ENCODE peak calls at places on chromosomes 12 and 14, in four cellular contexts. H is right atrium auricular region, U is heart left ventricle, T is sigmoid colon. A is an unnamed sample.

GRCh38 chr12:109925185-109925835 is 25.2 kb downstream of the TCHP start:
- DNase-seq in H (no peak), U (no peak), T (no peak), A (no peak)

GRCh38 chr14:75126121-75126544 is 715 bp downstream of the NEK9 start:
- DNase-seq in H (no peak), U (no peak), T (no peak), A (no peak)

GRCh38 chr12:53844989-53845836 is 93.4 kb upstream of the HOXC13 start:
- DNase-seq in H (no peak), U (no peak), T (no peak), A (no peak)

GRCh38 chr14:22977684-22978486 is 4.5 kb downstream of the AJUBA start:
- DNase-seq in H (no peak), U (peak), T (peak), A (peak)

GRCh38 chr12:94987806-94988205 is 15.7 kb downstream of the NDUFA12 start:
- DNase-seq in H (no peak), U (no peak), T (no peak), A (no peak)

GRCh38 chr14:52783211-52783610 is 8.2 kb downstream of the GNPNAT1 start:
- DNase-seq in H (no peak), U (no peak), T (no peak), A (no peak)

GRCh38 chr14:53900499-53900898 is 56.1 kb downstream of the BMP4 start:
- DNase-seq in H (peak), U (peak), T (peak), A (no peak)

GRCh38 chr12:111597731-111598636 is 1.1 kb downstream of the ATXN2 start:
- DNase-seq in H (no peak), U (peak), T (peak), A (peak)

GRCh38 chr12:75816892-75817291 is 214.7 kb downstream of the PHLDA1 start:
- DNase-seq in H (no peak), U (no peak), T (no peak), A (no peak)

GRCh38 chr14:88919502-88919901 is 95.1 kb downstream of the TTC8 start:
- DNase-seq in H (no peak), U (no peak), T (no peak), A (no peak)

GRCh38 chr12:120999191-121000120 is 16.8 kb downstream of the C12orf43 start:
- DNase-seq in H (no peak), U (no peak), T (no peak), A (no peak)

GRCh38 chr14:48251290-48251689 is 575.9 kb upstream of the MDGA2 start:
- DNase-seq in H (no peak), U (no peak), T (no peak), A (no peak)

GRCh38 chr14:82113710-82114109 is 580.1 kb upstream of the SEL1L start:
- DNase-seq in H (no peak), U (no peak), T (no peak), A (no peak)

GRCh38 chr12:7844131-7844530 is 28.6 kb downstream of the SLC2A14 start:
- DNase-seq in H (no peak), U (no peak), T (no peak), A (no peak)

GRCh38 chr12:71694099-71694820 is 8.4 kb downstream of the TMEM19 start:
- DNase-seq in H (no peak), U (no peak), T (no peak), A (no peak)

GRCh38 chr12:94427520-94428381 is 31.9 kb downstream of the CEP83 start:
- DNase-seq in H (no peak), U (peak), T (peak), A (peak)

GRCh38 chr12:46546634-46547273 is 174.2 kb upstream of the SLC38A2 start:
- DNase-seq in H (no peak), U (no peak), T (no peak), A (no peak)

GRCh38 chr12:11753151-11753501 is 103.7 kb downstream of the ETV6 start:
- DNase-seq in H (no peak), U (no peak), T (no peak), A (no peak)

GRCh38 chr12:57377103-57377840 is 53.6 kb downstream of the R3HDM2 start:
- DNase-seq in H (no peak), U (no peak), T (no peak), A (no peak)

GRCh38 chr12:46675736-46676135 is 150.1 kb downstream of the SLC38A4 start:
- DNase-seq in H (no peak), U (no peak), T (no peak), A (no peak)

GRCh38 chr12:68821357-68822188 is 13.6 kb downstream of the MDM2 start:
- DNase-seq in H (no peak), U (no peak), T (no peak), A (no peak)

GRCh38 chr12:94874986-94875312 is 128.5 kb downstream of the NDUFA12 start:
- DNase-seq in H (no peak), U (no peak), T (no peak), A (no peak)

GRCh38 chr12:116697305-116698130 is 40.4 kb downstream of the SPRING1 start:
- DNase-seq in H (no peak), U (peak), T (no peak), A (no peak)

GRCh38 chr14:58865520-58866281 is 227.9 kb downstream of the DACT1 start:
- DNase-seq in H (no peak), U (no peak), T (no peak), A (no peak)

GRCh38 chr12:59808317-59808910 is 212.6 kb downstream of the SLC16A7 start:
- DNase-seq in H (no peak), U (no peak), T (no peak), A (no peak)

GRCh38 chr12:53005215-53005985 is 856 bp upstream of the EIF4B start:
- DNase-seq in H (peak), U (no peak), T (peak), A (peak)

GRCh38 chr12:91100901-91101300 is 10.4 kb downstream of the LUM start:
- DNase-seq in H (no peak), U (no peak), T (no peak), A (no peak)

GRCh38 chr12:66111605-66112004 is 18.9 kb downstream of the LLPH start:
- DNase-seq in H (no peak), U (no peak), T (no peak), A (no peak)

DNA sequence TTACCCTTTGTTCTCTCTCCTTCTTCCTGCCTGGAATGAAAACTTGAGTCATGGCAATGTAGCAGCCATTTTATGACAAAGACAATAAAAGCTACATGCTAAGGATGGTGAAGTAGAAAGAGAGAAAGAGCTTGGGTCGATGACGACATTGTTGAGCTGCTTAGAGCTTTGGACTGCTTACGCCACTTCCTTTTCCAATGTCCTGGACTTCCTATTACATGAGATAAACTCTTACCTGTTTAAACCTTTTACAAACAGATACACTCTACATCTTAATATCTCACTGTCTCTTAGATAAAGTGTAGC is 70.1 kb downstream of the PEBP1 start:
- DNase-seq in H (no peak), U (no peak), T (no peak), A (no peak)
- H3K27ac ChIP-seq in H (no peak), U (no peak), T (no peak), A (no peak)

DNA sequence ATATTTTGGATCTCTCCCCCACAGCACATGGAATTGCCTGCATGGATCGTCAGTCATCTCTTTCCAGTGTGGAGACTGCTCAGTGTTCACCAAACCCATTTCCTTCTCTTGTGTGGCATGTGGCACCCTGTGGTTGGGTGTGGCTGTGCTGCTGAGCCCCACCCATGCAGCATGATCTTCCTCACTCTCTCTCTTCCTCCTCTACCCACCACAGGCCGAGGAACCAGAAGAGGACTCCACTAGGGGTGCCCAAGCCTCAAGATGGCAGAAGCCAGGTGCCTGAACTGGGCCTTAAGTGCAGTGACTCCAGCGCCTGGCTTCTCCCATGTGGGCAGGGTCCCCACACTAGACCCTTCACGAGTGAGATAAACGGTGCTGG is 66.8 kb upstream of the GPR68 start:
- DNase-seq in H (no peak), U (no peak), T (no peak), A (no peak)
- TF ChIP-seq CTCF in H (no peak), U (no peak), T (no peak), A (no peak)

DNA sequence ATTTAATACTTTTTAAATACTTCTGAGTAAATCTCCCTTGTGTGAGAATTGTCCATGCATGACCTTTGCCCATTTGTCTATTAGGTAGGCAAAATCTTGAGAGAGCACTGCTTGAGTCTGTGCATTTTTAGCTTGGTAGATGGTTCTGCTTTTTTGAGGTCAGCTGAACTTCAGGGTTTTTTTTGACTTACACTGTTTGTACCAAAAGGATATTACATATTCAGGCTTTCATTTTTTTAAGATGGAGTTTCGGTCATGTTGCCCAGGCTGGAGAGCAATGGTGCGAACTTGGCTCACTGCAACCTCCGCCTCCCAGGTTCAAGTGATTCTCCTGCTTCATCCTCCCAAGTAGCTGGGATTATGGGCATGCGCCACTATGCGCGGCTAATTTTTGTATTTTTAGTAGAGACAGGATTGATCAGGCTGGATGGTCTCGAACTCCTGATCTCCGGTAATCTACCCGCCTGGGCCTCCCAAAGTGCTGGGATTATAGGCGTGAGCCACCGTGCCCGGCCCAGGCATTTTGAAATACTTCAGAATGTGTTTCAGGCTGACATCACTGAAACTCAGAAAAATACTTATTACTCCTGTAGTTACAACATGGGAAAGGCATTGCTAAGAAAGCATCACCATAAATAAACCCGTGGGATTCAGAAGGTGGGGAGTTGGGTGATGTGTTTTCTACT is 11.1 kb downstream of the RASSF3 start:
- DNase-seq in H (no peak), U (no peak), T (no peak), A (peak)
- H3K27ac ChIP-seq in H (no peak), U (no peak), T (peak), A (peak)

GRCh38 chr12:47705571-47706425 is at the start of gene RPAP3:
- DNase-seq in H (peak), U (peak), T (peak), A (peak)
- TF ChIP-seq CTCF in H (peak), U (peak), T (peak), A (peak)